ENCODE peak calls at places on chromosome 1, in seven cellular contexts. C, B, P, Y, Z, J and F are unnamed samples.

GRCh38 chr1:94986783-94987182 is 59.9 kb upstream of the CNN3 start:
- DNase-seq in C (peak; percentile 74), B (no peak), P (no peak), Y (no peak), Z (no peak), J (no peak), F (no peak)

GRCh38 chr1:94873520-94874351 is 53.2 kb downstream of the CNN3 start:
- DNase-seq in C (peak; percentile 46), B (no peak), P (no peak), Y (no peak), Z (no peak), J (no peak), F (no peak)

GRCh38 chr1:156796340-156797097 is 20.1 kb downstream of the SH2D2A start:
- DNase-seq in C (peak; percentile 47), B (no peak), P (no peak), Y (no peak), Z (peak; percentile 21), J (no peak), F (no peak)

GRCh38 chr1:205456868-205457724 is 1.3 kb upstream of the BLACAT1 start:
- DNase-seq in C (no peak), B (peak; percentile 93), P (no peak), Y (no peak), Z (no peak), J (no peak), F (peak; percentile 79)

GRCh38 chr1:186531561-186532165 is 70.7 kb upstream of the PDC start:
- DNase-seq in C (peak; percentile 71), B (no peak), P (no peak), Y (no peak), Z (no peak), J (no peak), F (no peak)

GRCh38 chr1:196415978-196416377 is 192.3 kb downstream of the KCNT2 start:
- DNase-seq in C (no peak), B (no peak), P (no peak), Y (no peak), Z (no peak), J (no peak), F (no peak)

GRCh38 chr1:91725961-91726704 is 159.8 kb downstream of the TGFBR3 start:
- DNase-seq in C (peak; percentile 86), B (no peak), P (peak; percentile 21), Y (no peak), Z (peak; percentile 17), J (no peak), F (no peak)

GRCh38 chr1:176560681-176561080 is 97.7 kb downstream of the PAPPA2 start:
- DNase-seq in C (peak; percentile 14), B (no peak), P (no peak), Y (no peak), Z (no peak), J (no peak), F (no peak)

GRCh38 chr1:102628008-102628736 is 480.1 kb downstream of the COL11A1 start:
- DNase-seq in C (no peak), B (no peak), P (no peak), Y (no peak), Z (no peak), J (no peak), F (no peak)

GRCh38 chr1:50110656-50111055 is 1.9 kb downstream of the ELAVL4 start:
- DNase-seq in C (no peak), B (peak; percentile 60), P (no peak), Y (no peak), Z (no peak), J (no peak), F (no peak)

GRCh38 chr1:226123591-226124471 is 61.3 kb downstream of the H3-3A start:
- DNase-seq in C (no peak), B (no peak), P (no peak), Y (peak; percentile 87), Z (peak; percentile 66), J (no peak), F (no peak)

GRCh38 chr1:41381691-41382530 is 20.7 kb downstream of the FOXO6 start:
- DNase-seq in C (no peak), B (peak; percentile 78), P (peak; percentile 63), Y (no peak), Z (peak; percentile 54), J (no peak), F (peak; percentile 84)
- H3K27ac ChIP-seq in C (no peak overlapping the region), B (no peak overlapping the region), P (peak overlapping the region; percentile 66), Y (peak overlapping the region; percentile 82), Z (peak overlapping the region; percentile 88), J (peak overlapping the region; percentile 93), F (peak overlapping the region; percentile 81)

GRCh38 chr1:153532769-153533599 is 2.8 kb downstream of the S100A6 start:
- DNase-seq in C (peak; percentile 62), B (peak; percentile 95), P (peak; percentile 88), Y (peak; percentile 53), Z (peak; percentile 92), J (peak; percentile 90), F (peak; percentile 96)
- H3K4me1 ChIP-seq in C (peaks cover 41% of the 10 kb centered on the region), B (peaks cover 17% of the 10 kb centered on the region), P (peaks cover 12% of the 10 kb centered on the region), Y (peaks cover 44% of the 10 kb centered on the region), Z (peaks cover 58% of the 10 kb centered on the region), J (peaks cover 25% of the 10 kb centered on the region), F (peaks cover 55% of the 10 kb centered on the region)

GRCh38 chr1:202658251-202658650 is 52.0 kb downstream of the SYT2 start:
- DNase-seq in C (no peak), B (no peak), P (no peak), Y (no peak), Z (no peak), J (no peak), F (no peak)

GRCh38 chr1:202658766-202659165 is 51.5 kb downstream of the SYT2 start:
- DNase-seq in C (no peak), B (no peak), P (no peak), Y (no peak), Z (no peak), J (no peak), F (no peak)

GRCh38 chr1:202654079-202654478 is 56.2 kb downstream of the SYT2 start:
- DNase-seq in C (no peak), B (no peak), P (no peak), Y (no peak), Z (no peak), J (no peak), F (no peak)

GRCh38 chr1:202656951-202657646 is 53.2 kb downstream of the SYT2 start:
- DNase-seq in C (no peak), B (peak; percentile 88), P (no peak), Y (no peak), Z (no peak), J (no peak), F (no peak)

GRCh38 chr1:202656057-202656456 is 54.2 kb downstream of the SYT2 start:
- DNase-seq in C (no peak), B (peak; percentile 78), P (no peak), Y (no peak), Z (no peak), J (no peak), F (no peak)
- TF ChIP-seq CTCF in C (no peak), B (peak; percentile 63), P (no peak), Y (peak; percentile 46), Z (no peak), J (no peak), F (no peak)

GRCh38 chr1:20588634-20589225 is at the start of gene CDA:
- DNase-seq in C (no peak), B (no peak), P (peak; percentile 43), Y (peak; percentile 84), Z (peak; percentile 77), J (no peak), F (peak; percentile 46)
- H3K27ac ChIP-seq in C (no peak within 1 kb of the TSS), B (no peak within 1 kb of the TSS), P (no peak within 1 kb of the TSS), Y (peak within 1 kb of the TSS; percentile 45), Z (peak within 1 kb of the TSS; percentile 65), J (no peak within 1 kb of the TSS), F (peak within 1 kb of the TSS; percentile 93)

GRCh38 chr1:99852648-99853047 is 2.5 kb downstream of the AGL start:
- DNase-seq in C (no peak), B (no peak), P (no peak), Y (no peak), Z (no peak), J (no peak), F (no peak)

GRCh38 chr1:99850458-99850974 is 355 bp downstream of the AGL start:
- DNase-seq in C (no peak), B (no peak), P (no peak), Y (no peak), Z (no peak), J (no peak), F (no peak)

GRCh38 chr1:99849413-99849743 is 783 bp upstream of the AGL start:
- DNase-seq in C (no peak), B (no peak), P (no peak), Y (no peak), Z (peak; percentile 9), J (no peak), F (peak; percentile 37)

GRCh38 chr1:99851850-99852454 is 1.8 kb downstream of the AGL start:
- DNase-seq in C (no peak), B (no peak), P (no peak), Y (no peak), Z (no peak), J (no peak), F (no peak)

GRCh38 chr1:99849744-99850457 is at the start of gene AGL:
- DNase-seq in C (peak; percentile 59), B (peak; percentile 92), P (peak; percentile 89), Y (peak; percentile 82), Z (peak; percentile 94), J (peak; percentile 48), F (peak; percentile 89)
- H3K4me1 ChIP-seq in C (peaks cover 6% of the 10 kb centered on the region), B (peaks cover 11% of the 10 kb centered on the region), P (peaks cover 41% of the 10 kb centered on the region), Y (peaks cover 20% of the 10 kb centered on the region), Z (peaks cover 25% of the 10 kb centered on the region), J (no peaks in the 10 kb centered on the region), F (peaks cover 17% of the 10 kb centered on the region)